ENCODE peak calls at places on chromosome 10, in seven cellular contexts. W is GM12878, S is SK-N-SH, D is GM12892, T is HepG2, K is K562, A is H1. G is an unnamed sample.
A peak's percentile ranks its signal among the peaks of the same experiment; 100 is the strongest.

GRCh38 chr10:8365935-8366911 is 311.7 kb downstream of the GATA3 start:
- DNase-seq in W (peak; percentile 12), S (no peak), D (no peak), T (peak; percentile 42), K (no peak), A (peak; percentile 10), G (no peak)

GRCh38 chr10:33537066-33537465 is 202.6 kb upstream of the NRP1 start:
- DNase-seq in W (no peak), S (no peak), D (no peak), T (no peak), K (no peak), A (no peak), G (no peak)

GRCh38 chr10:120318862-120319261 is 138.2 kb upstream of the PLPP4 start:
- DNase-seq in W (no peak), S (peak; percentile 26), D (no peak), T (no peak), K (no peak), A (no peak), G (no peak)

GRCh38 chr10:27745719-27746363 is at the start of gene MKX:
- DNase-seq in W (no peak), S (peak; percentile 31), D (no peak), T (no peak), K (no peak), A (no peak), G (peak; percentile 2)

GRCh38 chr10:7438196-7438986 is 27.6 kb upstream of the SFMBT2 start:
- DNase-seq in W (no peak), S (peak; percentile 52), D (no peak), T (no peak), K (no peak), A (no peak), G (no peak)

GRCh38 chr10:60334991-60335390 is 54.7 kb downstream of the ANK3 start:
- DNase-seq in W (no peak), S (no peak), D (no peak), T (no peak), K (no peak), A (no peak), G (no peak)

GRCh38 chr10:63013755-63014154 is 119.4 kb upstream of the NRBF2 start:
- DNase-seq in W (no peak), S (no peak), D (no peak), T (no peak), K (no peak), A (no peak), G (no peak)

GRCh38 chr10:129307141-129307540 is 159.9 kb upstream of the MGMT start:
- DNase-seq in W (no peak), S (no peak), D (no peak), T (peak; percentile 6), K (no peak), A (no peak), G (no peak)

GRCh38 chr10:34449836-34450235 is 365.3 kb downstream of the PARD3 start:
- DNase-seq in W (no peak), S (no peak), D (no peak), T (no peak), K (no peak), A (no peak), G (no peak)

GRCh38 chr10:5595591-5596590 is 70.5 kb downstream of the ASB13 start:
- DNase-seq in W (no peak), S (no peak), D (no peak), T (no peak), K (no peak), A (no peak), G (no peak)

GRCh38 chr10:5595095-5595494 is 70.3 kb downstream of the CALML3 start:
- DNase-seq in W (no peak), S (no peak), D (no peak), T (no peak), K (no peak), A (no peak), G (no peak)

GRCh38 chr10:5596611-5597341 is 69.6 kb downstream of the ASB13 start:
- DNase-seq in W (no peak), S (no peak), D (no peak), T (no peak), K (no peak), A (no peak), G (no peak)

GRCh38 chr10:5592070-5592469 is 67.3 kb downstream of the CALML3 start:
- DNase-seq in W (no peak), S (no peak), D (no peak), T (no peak), K (no peak), A (no peak), G (no peak)

DNA sequence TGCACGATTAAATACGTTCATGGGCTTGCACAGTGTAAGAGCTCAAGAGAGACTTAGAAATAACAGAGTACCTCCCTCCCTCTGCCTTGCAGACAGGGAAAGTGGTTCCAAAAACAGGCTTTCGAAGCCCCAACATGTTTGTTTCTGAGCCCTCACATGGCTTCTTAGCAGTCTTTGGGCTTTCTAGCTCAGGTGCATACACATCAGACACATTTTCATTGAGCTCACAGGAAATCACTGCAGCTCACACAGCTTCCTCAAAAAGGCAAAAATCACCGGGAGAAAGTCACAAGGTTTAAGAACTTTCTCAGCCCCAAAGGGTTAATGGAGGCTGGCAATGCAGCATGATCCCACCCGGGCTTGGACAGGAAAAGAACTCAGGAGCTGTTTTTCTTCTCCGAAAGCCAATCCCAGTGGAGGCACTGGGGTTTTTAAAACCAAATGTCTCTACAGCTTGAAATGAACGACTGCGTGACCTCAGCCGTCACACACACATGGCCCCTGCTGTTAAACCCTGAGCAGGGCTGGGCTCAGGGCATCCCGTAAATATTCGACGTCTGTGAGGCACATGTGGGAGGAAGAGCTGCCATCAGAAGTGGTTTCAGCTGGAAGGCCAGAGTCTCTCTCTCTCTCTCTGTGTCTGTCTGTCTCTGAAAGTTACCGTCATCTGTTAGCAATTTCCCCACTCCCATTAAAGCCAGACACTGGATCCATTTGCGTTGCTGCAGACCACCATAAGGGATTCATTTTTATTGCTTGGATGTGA is 69.7 kb downstream of the CALML3 start:
- DNase-seq in W (no peak), S (peak; percentile 84), D (no peak), T (no peak), K (no peak), A (no peak), G (no peak)
- TF ChIP-seq TAF1 in W (no peak), S (no peak), D (no peak), T (no peak), K (no peak), A (no peak), G (no peak)

DNA sequence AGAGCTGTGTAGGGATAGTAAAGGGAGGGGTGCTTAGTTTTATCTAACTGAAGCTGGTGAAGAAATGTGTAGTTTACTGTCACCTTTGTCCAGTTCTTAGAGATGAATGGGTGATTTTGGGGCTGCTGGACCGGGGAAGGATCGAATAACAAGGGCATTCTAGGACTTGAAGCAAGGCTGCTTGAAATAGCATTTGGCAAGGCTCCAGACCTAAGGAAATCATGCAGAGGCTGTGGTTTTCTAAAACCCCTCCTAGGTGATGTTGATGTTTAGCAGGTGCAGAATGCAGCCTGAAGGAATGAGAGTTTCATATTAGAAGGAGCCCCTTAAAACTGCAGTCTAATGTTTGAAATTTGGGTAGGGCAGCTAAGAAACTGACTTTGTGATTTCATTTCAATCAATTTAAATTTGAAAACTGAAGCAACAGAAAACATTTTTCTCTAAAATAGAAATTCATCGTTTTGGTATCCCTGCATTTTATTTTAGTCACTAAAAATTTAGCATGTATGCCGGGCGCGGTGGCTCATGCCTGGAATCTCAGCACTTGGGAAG is 68.5 kb downstream of the TET1 start:
- DNase-seq in W (no peak), S (no peak), D (no peak), T (no peak), K (no peak), A (no peak), G (no peak)
- TF ChIP-seq TAF1 in W (no peak), S (no peak), D (no peak), T (no peak), K (no peak), A (no peak), G (no peak)

DNA sequence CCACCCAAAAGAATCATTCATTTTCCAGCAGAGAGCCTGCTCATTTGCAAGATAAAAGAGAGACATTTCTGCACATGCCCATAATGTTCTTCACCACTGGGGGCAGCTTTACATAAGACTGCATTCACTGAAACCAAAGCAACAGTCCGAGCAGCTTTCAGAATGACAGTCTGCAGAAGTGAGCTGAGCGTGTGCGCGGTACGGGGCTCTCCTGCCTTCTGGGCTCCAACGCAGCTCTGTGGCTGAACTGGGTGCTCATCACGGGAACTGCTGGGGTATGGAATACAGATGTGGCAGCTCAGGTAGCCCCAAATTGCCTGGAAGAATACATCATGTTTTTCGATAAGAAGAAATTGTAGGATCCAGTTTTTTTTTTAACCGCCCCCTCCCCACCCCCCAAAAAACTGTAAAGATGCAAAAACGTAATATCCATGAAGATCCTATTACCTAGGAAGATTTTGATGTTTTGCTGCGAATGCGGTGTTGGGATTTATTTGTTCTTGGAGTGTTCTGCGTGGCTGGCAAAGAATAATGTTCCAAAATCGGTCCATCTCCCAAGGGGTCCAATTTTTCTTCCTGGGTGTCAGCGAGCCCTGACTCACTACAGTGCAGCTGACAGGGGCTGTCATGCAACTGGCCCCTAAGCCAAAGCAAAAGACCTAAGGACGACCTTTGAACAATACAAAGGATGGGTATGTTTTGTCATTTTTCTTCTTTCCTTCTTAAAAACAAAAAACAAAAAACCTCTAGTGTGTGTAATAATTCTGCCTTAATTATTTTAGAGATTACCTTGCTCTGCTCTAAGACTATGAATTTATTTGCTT is at the start of gene LRRTM3:
- DNase-seq in W (peak; percentile 20), S (peak; percentile 64), D (peak; percentile 11), T (peak; percentile 56), K (peak; percentile 18), A (peak; percentile 49), G (peak; percentile 28)
- TF ChIP-seq TAF1 in W (no peak), S (no peak), D (no peak), T (no peak), K (no peak), A (peak; percentile 51), G (no peak)

DNA sequence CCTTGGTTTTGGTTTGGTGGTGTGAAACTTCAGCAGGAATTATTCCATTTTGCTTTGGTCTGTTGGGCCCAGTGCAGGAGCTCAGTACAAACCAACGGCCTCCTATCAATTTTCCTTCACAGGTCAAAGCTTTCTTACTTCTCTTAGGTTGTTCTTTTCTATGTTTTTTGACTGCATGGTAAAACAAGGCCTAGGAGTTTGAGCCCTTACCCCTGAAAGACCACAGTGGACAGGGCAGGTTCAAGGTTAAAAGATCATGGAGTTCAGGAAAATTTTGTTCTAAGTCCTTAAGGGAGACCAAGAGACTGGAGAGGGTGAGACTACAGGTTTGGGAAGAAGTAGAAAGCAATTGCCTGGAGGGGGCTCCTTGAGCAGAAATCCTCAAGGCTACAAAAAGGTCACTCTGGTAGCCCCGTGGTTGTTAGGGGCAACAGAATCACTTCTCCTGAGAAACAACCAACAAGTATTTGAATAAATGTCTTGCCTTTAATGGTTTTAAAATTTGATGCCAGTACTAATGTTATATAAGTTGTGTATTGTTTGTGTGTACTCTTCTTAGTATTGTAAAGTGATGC is 40.9 kb upstream of the FHIP2A start:
- DNase-seq in W (no peak), S (no peak), D (no peak), T (no peak), K (no peak), A (no peak), G (no peak)
- TF ChIP-seq TAF1 in W (no peak), S (no peak), D (no peak), T (no peak), K (no peak), A (no peak), G (no peak)

G was measured in GM12891.